ENCODE peak calls at places on chromosomes 16 and 17, in six cellular contexts. H is heart left ventricle, O is astrocyte, M is H7, D is heart right ventricle, C is lung. Q is an unnamed sample.

GRCh38 chr17:73290399-73291259 is 21.2 kb downstream of the CDC42EP4 start:
- DNase-seq in H (no peak), O (peak; percentile 16), M (no peak), D (no peak), C (no peak), Q (no peak)

GRCh38 chr16:9225527-9226316 is 134.3 kb downstream of the HAPSTR1 start:
- DNase-seq in H (no peak), O (no peak), M (peak; percentile 44), D (no peak), C (no peak), Q (no peak)

GRCh38 chr17:40486513-40487370 is 14.7 kb downstream of the TNS4 start:
- DNase-seq in H (no peak), O (peak; percentile 89), M (no peak), D (no peak), C (no peak), Q (no peak)

GRCh38 chr17:41617698-41618097 is 5.1 kb upstream of the KRT16 start:
- DNase-seq in H (no peak), O (no peak), M (peak; percentile 36), D (no peak), C (no peak), Q (no peak)

GRCh38 chr17:30235386-30236296 is at the start of gene SLC6A4:
- DNase-seq in H (no peak), O (no peak), M (peak; percentile 86), D (no peak), C (no peak), Q (peak; percentile 65)

GRCh38 chr16:73140944-73141343 is 93.0 kb upstream of the ZFHX3 start:
- DNase-seq in H (no peak), O (peak; percentile 32), M (no peak), D (no peak), C (no peak), Q (no peak)

GRCh38 chr17:37844158-37844976 is 79.8 kb upstream of the TBC1D3K start:
- DNase-seq in H (peak; percentile 42), O (peak; percentile 31), M (peak; percentile 91), D (peak; percentile 57), C (peak; percentile 65), Q (no peak)

GRCh38 chr17:81976332-81977210 is 858 bp upstream of the ASPSCR1 start:
- DNase-seq in H (peak; percentile 45), O (no peak), M (peak; percentile 75), D (no peak), C (peak; percentile 48), Q (no peak)

GRCh38 chr16:77297996-77298637 is 98.9 kb downstream of the SYCE1L start:
- DNase-seq in H (no peak), O (peak; percentile 51), M (no peak), D (no peak), C (no peak), Q (no peak)

GRCh38 chr17:4147751-4148310 is 4.8 kb downstream of the CYB5D2 start:
- DNase-seq in H (no peak), O (no peak), M (no peak), D (no peak), C (no peak), Q (no peak)

GRCh38 chr17:65785109-65785508 is 223.7 kb upstream of the AXIN2 start:
- DNase-seq in H (no peak), O (peak; percentile 98), M (no peak), D (no peak), C (no peak), Q (no peak)

GRCh38 chr17:75065562-75066151 is 18.6 kb downstream of the KCTD2 start:
- DNase-seq in H (no peak), O (no peak), M (peak; percentile 29), D (no peak), C (no peak), Q (no peak)

GRCh38 chr16:13866073-13866472 is 53.9 kb upstream of the ERCC4 start:
- DNase-seq in H (peak; percentile 72), O (peak; percentile 53), M (peak; percentile 79), D (peak; percentile 58), C (peak; percentile 72), Q (peak; percentile 60)

GRCh38 chr16:51834131-51834530 is 683.1 kb upstream of the SALL1 start:
- DNase-seq in H (peak; percentile 24), O (peak; percentile 8), M (no peak), D (no peak), C (no peak), Q (no peak)

GRCh38 chr17:44655983-44656700 is at the start of gene MEIOC:
- DNase-seq in H (no peak), O (no peak), M (peak; percentile 96), D (no peak), C (no peak), Q (no peak)

GRCh38 chr17:2405247-2405926 is 4.5 kb upstream of the MNT start:
- DNase-seq in H (no peak), O (peak; percentile 82), M (no peak), D (no peak), C (no peak), Q (no peak)

GRCh38 chr17:6523330-6523729 is 33.0 kb downstream of the PITPNM3 start:
- DNase-seq in H (no peak), O (peak; percentile 20), M (peak; percentile 51), D (no peak), C (no peak), Q (peak; percentile 45)

GRCh38 chr17:2056221-2057129 is 1.6 kb downstream of the HIC1 start:
- DNase-seq in H (no peak), O (no peak), M (peak; percentile 90), D (no peak), C (no peak), Q (peak; percentile 64)

GRCh38 chr17:45307290-45308015 is 9.4 kb downstream of the MAP3K14 start:
- DNase-seq in H (no peak), O (peak; percentile 85), M (no peak), D (no peak), C (no peak), Q (no peak)

GRCh38 chr17:32878211-32878610 is 1.3 kb upstream of the MYO1D start:
- DNase-seq in H (no peak), O (peak; percentile 25), M (no peak), D (peak; percentile 15), C (peak; percentile 83), Q (peak; percentile 83)

GRCh38 chr17:75881678-75882454 is 3.5 kb upstream of the TRIM47 start:
- DNase-seq in H (no peak), O (no peak), M (peak; percentile 29), D (no peak), C (no peak), Q (no peak)

GRCh38 chr17:74659898-74660297 is 36.4 kb upstream of the CD300E start:
- DNase-seq in H (no peak), O (no peak), M (no peak), D (no peak), C (no peak), Q (no peak)

GRCh38 chr17:81961087-81961514 is at the start of gene NOTUM:
- DNase-seq in H (no peak), O (no peak), M (peak; percentile 93), D (no peak), C (no peak), Q (no peak)

GRCh38 chr17:81364278-81365147 is 30.7 kb upstream of the BAHCC1 start:
- DNase-seq in H (no peak), O (no peak), M (no peak), D (no peak), C (no peak), Q (no peak)

GRCh38 chr17:2929881-2930533 is 133.4 kb downstream of the OR1D5 start:
- DNase-seq in H (no peak), O (no peak), M (peak; percentile 95), D (no peak), C (no peak), Q (no peak)

GRCh38 chr17:51341457-51341856 is 81.1 kb downstream of the UTP18 start:
- DNase-seq in H (no peak), O (no peak), M (no peak), D (no peak), C (no peak), Q (no peak)

GRCh38 chr17:51346218-51346982 is 86.1 kb downstream of the UTP18 start:
- DNase-seq in H (no peak), O (no peak), M (no peak), D (no peak), C (no peak), Q (no peak)

GRCh38 chr17:51347851-51348584 is 87.7 kb downstream of the UTP18 start:
- DNase-seq in H (no peak), O (no peak), M (no peak), D (no peak), C (no peak), Q (no peak)

GRCh38 chr17:51336112-51336822 is 75.9 kb downstream of the UTP18 start:
- DNase-seq in H (no peak), O (no peak), M (no peak), D (no peak), C (no peak), Q (no peak)

GRCh38 chr17:51342257-51342656 is 81.9 kb downstream of the UTP18 start:
- DNase-seq in H (no peak), O (no peak), M (no peak), D (no peak), C (no peak), Q (no peak)
- H3K36me3 ChIP-seq in H (no peaks in the 10 kb centered on the region), O (no peaks in the 10 kb centered on the region), M (no peaks in the 10 kb centered on the region), D (no peaks in the 10 kb centered on the region), C (no peaks in the 10 kb centered on the region), Q (no peaks in the 10 kb centered on the region)

GRCh38 chr16:87848676-87849345 is 20.5 kb downstream of the SLC7A5 start:
- DNase-seq in H (no peak), O (no peak), M (no peak), D (no peak), C (no peak), Q (no peak)
- H3K36me3 ChIP-seq in H (no peaks in the 10 kb centered on the region), O (peaks cover 18% of the 10 kb centered on the region), M (peaks cover 20% of the 10 kb centered on the region), D (no peaks in the 10 kb centered on the region), C (no peaks in the 10 kb centered on the region), Q (no peaks in the 10 kb centered on the region)

DNA sequence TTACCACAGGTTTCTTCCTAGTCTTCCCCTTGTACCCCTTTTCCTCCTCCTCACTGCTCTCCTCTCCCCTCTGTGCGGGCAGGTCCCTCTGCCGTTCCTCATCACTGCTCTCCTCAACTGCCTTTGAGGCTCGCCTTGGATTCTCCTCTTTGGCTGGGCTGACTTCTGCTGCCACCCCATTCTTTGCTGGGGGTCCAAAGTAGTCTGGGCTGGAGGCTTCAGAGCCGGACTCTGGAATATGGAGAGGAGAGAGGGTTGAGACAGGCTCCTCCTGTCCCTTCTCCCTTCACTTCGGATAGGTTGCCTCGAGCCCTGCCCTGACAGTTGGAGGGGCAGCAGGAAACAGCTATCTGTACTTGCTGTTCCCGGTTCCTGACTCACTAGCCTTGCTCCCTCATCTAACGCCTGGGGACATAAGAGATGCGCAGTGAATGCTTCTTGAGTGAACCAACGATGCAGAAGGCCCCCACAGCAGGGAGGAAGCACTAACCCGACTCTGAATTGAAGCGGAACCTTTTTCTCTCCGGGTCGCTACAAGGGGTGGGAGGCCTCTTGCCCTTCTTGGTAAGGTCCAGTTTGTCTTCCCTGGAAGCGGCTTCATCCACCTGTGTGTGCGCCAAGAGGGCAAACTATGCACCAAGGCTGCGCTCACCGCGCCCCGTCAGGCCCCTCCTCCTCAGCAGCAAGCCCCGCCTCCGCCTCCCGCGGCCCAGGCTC is 646 bp downstream of the HIRIP3 start:
- DNase-seq in H (peak; percentile 62), O (peak; percentile 14), M (peak; percentile 98), D (peak; percentile 61), C (peak; percentile 84), Q (peak; percentile 52)
- H3K36me3 ChIP-seq in H (no peaks in the 10 kb centered on the region), O (peaks cover 17% of the 10 kb centered on the region), M (peaks cover 4% of the 10 kb centered on the region), D (peaks cover 45% of the 10 kb centered on the region), C (no peaks in the 10 kb centered on the region), Q (peaks cover 52% of the 10 kb centered on the region)

DNA sequence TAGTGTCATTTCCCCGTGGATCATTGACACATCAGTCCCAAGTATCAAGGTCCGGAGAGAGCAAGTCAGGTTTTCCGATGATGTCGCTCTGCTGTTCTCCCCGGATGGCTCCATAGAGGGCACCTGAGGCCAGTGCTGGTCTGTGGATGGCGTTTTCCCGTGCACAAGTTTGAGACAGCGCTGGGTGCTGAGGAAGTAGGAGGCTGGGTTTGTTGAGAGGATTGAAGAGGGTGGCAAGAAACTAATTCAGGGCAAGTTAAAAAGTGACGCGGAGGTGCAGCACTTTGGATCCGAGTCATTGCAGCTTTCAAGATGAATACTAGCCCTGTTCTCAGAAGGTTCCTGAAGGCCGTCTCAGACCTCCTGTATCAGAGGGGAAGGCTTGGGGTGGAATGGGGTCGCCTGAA is 7.7 kb downstream of the NUBP1 start:
- DNase-seq in H (no peak), O (no peak), M (no peak), D (no peak), C (no peak), Q (no peak)
- H3K36me3 ChIP-seq in H (peaks cover 25% of the 10 kb centered on the region), O (no peaks in the 10 kb centered on the region), M (peaks cover 3% of the 10 kb centered on the region), D (peaks cover 79% of the 10 kb centered on the region), C (peaks cover 3% of the 10 kb centered on the region), Q (peaks cover 79% of the 10 kb centered on the region)

Q was measured in suprapubic skin.